ENCODE peak calls at places on chromosome 11, in ten cellular contexts. C is AG04450, G is suprapubic skin, O is A549, P is choroid plexus epithelial cell, U is fibroblast of villous mesenchyme, J is OCI-LY7, X is left lung, K is tibial artery, A is spleen. D is an unnamed sample.

GRCh38 chr11:60957188-60957587 is 5.2 kb upstream of the SLC15A3 start:
- DNase-seq in C (no peak), G (peak; percentile 7), O (no peak), P (peak; percentile 56), U (peak; percentile 48), J (no peak), X (no peak), K (no peak), A (no peak), D (peak; percentile 87)

GRCh38 chr11:92311616-92312449 is 87.2 kb downstream of the FAT3 start:
- DNase-seq in C (no peak), G (no peak), O (no peak), P (peak; percentile 47), U (peak; percentile 57), J (no peak), X (no peak), K (no peak), A (no peak), D (no peak)

GRCh38 chr11:78768345-78768744 is 193.7 kb upstream of the NARS2 start:
- DNase-seq in C (no peak), G (no peak), O (no peak), P (no peak), U (no peak), J (no peak), X (no peak), K (no peak), A (no peak), D (no peak)

GRCh38 chr11:96052921-96053631 is 129.2 kb upstream of the MTMR2 start:
- DNase-seq in C (no peak), G (no peak), O (no peak), P (peak; percentile 53), U (peak; percentile 48), J (no peak), X (no peak), K (no peak), A (no peak), D (no peak)

GRCh38 chr11:12684821-12685220 is 10.6 kb downstream of the TEAD1 start:
- DNase-seq in C (no peak), G (no peak), O (no peak), P (no peak), U (no peak), J (no peak), X (no peak), K (no peak), A (no peak), D (no peak)

GRCh38 chr11:68687986-68688385 is 3.6 kb downstream of the GAL start:
- DNase-seq in C (no peak), G (no peak), O (no peak), P (no peak), U (no peak), J (no peak), X (no peak), K (no peak), A (no peak), D (no peak)

GRCh38 chr11:18408558-18409242 is 3.4 kb upstream of the LDHC start:
- DNase-seq in C (no peak), G (no peak), O (peak; percentile 32), P (no peak), U (peak; percentile 3), J (peak; percentile 13), X (no peak), K (no peak), A (no peak), D (no peak)

GRCh38 chr11:35478411-35479139 is 46.8 kb downstream of the PAMR1 start:
- DNase-seq in C (no peak), G (no peak), O (no peak), P (no peak), U (no peak), J (no peak), X (no peak), K (no peak), A (no peak), D (no peak)

GRCh38 chr11:114736806-114737205 is 58.5 kb downstream of the NXPE2 start:
- DNase-seq in C (no peak), G (no peak), O (no peak), P (no peak), U (no peak), J (no peak), X (no peak), K (no peak), A (no peak), D (no peak)

GRCh38 chr11:121544956-121545355 is 92.2 kb upstream of the SORL1-AS1 start:
- DNase-seq in C (no peak), G (no peak), O (no peak), P (no peak), U (no peak), J (peak; percentile 30), X (no peak), K (no peak), A (no peak), D (no peak)

GRCh38 chr11:96137357-96137756 is 205.6 kb downstream of the MAML2 start:
- DNase-seq in C (no peak), G (no peak), O (no peak), P (no peak), U (no peak), J (no peak), X (no peak), K (no peak), A (no peak), D (no peak)

GRCh38 chr11:11806586-11806985 is 35.2 kb upstream of the USP47 start:
- DNase-seq in C (no peak), G (no peak), O (no peak), P (no peak), U (no peak), J (no peak), X (no peak), K (no peak), A (no peak), D (no peak)

GRCh38 chr11:36044636-36045035 is 100.8 kb downstream of the LDLRAD3 start:
- DNase-seq in C (no peak), G (no peak), O (no peak), P (no peak), U (no peak), J (no peak), X (no peak), K (no peak), A (no peak), D (no peak)

GRCh38 chr11:131254254-131254653 is 116.2 kb upstream of the NTM start:
- DNase-seq in C (no peak), G (no peak), O (no peak), P (no peak), U (no peak), J (no peak), X (no peak), K (no peak), A (no peak), D (no peak)

GRCh38 chr11:65895482-65895981 is 4.7 kb downstream of the FOSL1 start:
- DNase-seq in C (no peak), G (no peak), O (no peak), P (no peak), U (no peak), J (no peak), X (no peak), K (no peak), A (no peak), D (no peak)

GRCh38 chr11:11841121-11841604 is 609 bp upstream of the USP47 start:
- DNase-seq in C (no peak), G (peak; percentile 69), O (peak; percentile 49), P (peak; percentile 58), U (no peak), J (no peak), X (peak; percentile 58), K (peak; percentile 29), A (no peak), D (peak; percentile 45)

DNA sequence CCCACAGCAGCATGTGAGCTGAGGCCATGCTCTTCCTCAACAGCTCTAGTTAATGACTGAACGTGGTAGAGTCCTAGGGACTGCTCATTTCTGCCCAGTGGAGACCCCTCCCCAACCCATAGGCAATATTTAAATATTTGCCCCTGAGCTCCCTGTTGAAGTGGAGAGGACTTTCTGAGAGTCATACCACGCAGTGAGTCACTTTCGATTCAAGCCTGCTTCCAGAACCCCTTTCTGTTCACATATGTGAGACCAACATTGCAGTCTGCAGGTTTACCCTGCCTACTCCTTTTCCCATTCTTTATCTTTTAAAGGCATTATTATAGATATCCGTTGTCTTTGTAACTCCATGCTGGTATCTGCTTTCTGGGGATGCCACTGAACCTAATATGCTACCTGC is 946.3 kb downstream of the JRKL start:
- DNase-seq in C (no peak), G (no peak), O (no peak), P (no peak), U (no peak), J (no peak), X (no peak), K (no peak), A (no peak), D (no peak)
- H3K4me3 ChIP-seq in C (no peak overlapping the region), G (no peak overlapping the region), O (no peak overlapping the region), P (no peak overlapping the region), U (no peak overlapping the region), J (no peak overlapping the region), X (no peak overlapping the region), K (no peak overlapping the region), A (no peak overlapping the region), D (no peak overlapping the region)

GRCh38 chr11:74846770-74847169 is 98.1 kb downstream of the RNF169 start:
- DNase-seq in C (no peak), G (no peak), O (no peak), P (no peak), U (no peak), J (no peak), X (no peak), K (no peak), A (no peak), D (peak; percentile 38)
- TF ChIP-seq CTCF in C (peak; percentile 35), G (no peak), O (no peak), P (peak; percentile 22), U (no peak), J (no peak), X (no peak), K (no peak), A (no peak), D (peak; percentile 23)

DNA sequence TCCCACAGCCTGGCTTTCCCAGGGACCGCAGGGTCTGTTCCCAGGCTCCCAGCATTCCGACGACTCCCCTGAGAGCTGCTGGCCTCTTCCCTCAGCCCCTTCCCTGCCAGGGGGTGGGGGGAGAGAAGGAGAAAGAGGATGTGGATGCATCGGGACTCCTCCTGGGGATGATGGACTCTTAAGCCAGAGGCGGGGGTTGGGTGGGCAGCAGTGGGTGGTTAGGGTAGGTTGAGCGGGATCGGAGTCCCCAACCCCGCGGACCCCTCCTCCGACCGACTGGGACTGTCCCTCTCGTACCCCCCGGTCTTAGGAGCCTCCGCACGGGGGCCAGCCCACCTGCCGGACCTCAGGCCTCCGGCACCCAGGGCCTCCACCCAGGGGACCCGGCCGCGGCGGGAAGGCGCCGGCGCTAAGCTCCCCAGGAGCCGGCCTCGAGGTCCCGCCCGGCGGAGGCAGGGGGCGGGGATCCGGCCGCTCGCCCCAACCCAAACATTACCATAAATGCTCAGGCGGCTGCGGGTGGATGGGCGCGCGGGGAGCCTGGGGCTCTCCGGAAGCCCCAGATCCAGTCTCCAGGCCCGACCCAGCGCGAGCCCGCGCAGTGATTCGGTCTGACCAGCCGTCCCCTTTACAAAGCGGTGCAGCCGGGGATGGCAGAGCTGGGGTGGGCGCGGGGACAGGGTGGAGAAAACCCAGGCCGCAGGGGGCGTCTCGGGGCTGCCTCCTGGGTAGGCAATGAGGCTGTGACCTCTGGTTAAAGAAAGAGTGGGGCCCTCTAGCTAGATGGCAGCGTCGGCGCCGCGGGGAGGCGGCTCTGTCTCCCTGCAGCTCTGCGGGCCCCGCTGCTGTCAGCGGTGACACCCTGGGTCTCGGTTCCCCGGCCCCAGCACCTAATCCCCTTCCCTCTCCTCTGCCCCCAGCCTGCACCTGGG is 3.9 kb upstream of the MCAM start:
- DNase-seq in C (no peak), G (peak; percentile 75), O (peak; percentile 22), P (peak; percentile 72), U (peak; percentile 76), J (peak; percentile 65), X (no peak), K (peak; percentile 62), A (peak; percentile 90), D (peak; percentile 25)
- H3K4me3 ChIP-seq in C (peak overlapping the region; percentile 48), G (peak overlapping the region; percentile 58), O (peak overlapping the region; percentile 46), P (peak overlapping the region; percentile 59), U (peak overlapping the region; percentile 51), J (peak overlapping the region; percentile 60), X (peak overlapping the region; percentile 44), K (peak overlapping the region; percentile 59), A (peak overlapping the region; percentile 51), D (peak overlapping the region; percentile 40)

GRCh38 chr11:31397239-31397834 is 27.7 kb downstream of the DNAJC24 start:
- DNase-seq in C (no peak), G (no peak), O (peak; percentile 10), P (peak; percentile 56), U (peak; percentile 30), J (peak; percentile 42), X (no peak), K (no peak), A (no peak), D (peak; percentile 38)
- TF ChIP-seq CTCF in C (peak; percentile 67), G (no peak), O (peak; percentile 61), P (peak; percentile 64), U (peak; percentile 66), J (peak; percentile 85), X (peak; percentile 37), K (peak; percentile 36), A (peak; percentile 28), D (peak; percentile 67)